ENCODE peak calls at places on chromosomes 13 and 19, in seven cellular contexts. X is IMR-90, I is mesendoderm, C is H1, R is mesenchymal stem cell, L is H9, S is trophoblast cell. O is an unnamed sample.
A peak's percentile ranks its signal among the peaks of the same experiment; 100 is the strongest.

GRCh38 chr13:109744512-109745051 is 41.8 kb downstream of the IRS2 start:
- DNase-seq in I (no peak), S (no peak), X (peak; percentile 92), L (no peak), R (peak; percentile 96), C (no peak), O (no peak)

GRCh38 chr19:2275588-2276428 is 6.2 kb downstream of the PEAK3 start:
- DNase-seq in S (peak; percentile 76), I (no peak), R (no peak), X (no peak), L (peak; percentile 64), C (no peak), O (no peak)

GRCh38 chr13:111168116-111168515 is 53.0 kb downstream of the ARHGEF7 start:
- DNase-seq in L (no peak), R (no peak), S (no peak), X (no peak), I (no peak), C (no peak), O (no peak)

GRCh38 chr13:72514141-72514540 is 213.3 kb downstream of the MZT1 start:
- DNase-seq in L (no peak), X (no peak), I (no peak), R (no peak), S (no peak), C (no peak), O (no peak)

GRCh38 chr19:49488046-49488862 is 846 bp downstream of the RPL13A start:
- DNase-seq in R (no peak), L (no peak), X (no peak), S (peak; percentile 25), C (no peak), I (peak; percentile 69), O (no peak)

GRCh38 chr13:34748078-34748477 is 194.0 kb upstream of the NBEA start:
- DNase-seq in R (peak; percentile 78), C (no peak), I (no peak), L (no peak), X (no peak), S (peak; percentile 30), O (no peak)

GRCh38 chr19:58563034-58563573 is 4.7 kb upstream of the UBE2M start:
- DNase-seq in R (no peak), I (no peak), L (peak; percentile 51), C (no peak), S (no peak), X (no peak), O (no peak)

GRCh38 chr19:42081584-42082258 is 5.8 kb downstream of the ZNF574 start:
- DNase-seq in I (peak; percentile 50), L (no peak), R (peak; percentile 69), X (peak; percentile 65), S (peak; percentile 59), C (no peak), O (no peak)

GRCh38 chr19:18292810-18293641 is 11.6 kb upstream of the JUND start:
- DNase-seq in X (peak; percentile 57), C (peak; percentile 79), S (peak; percentile 97), R (peak; percentile 78), I (peak; percentile 98), L (peak; percentile 96), O (peak; percentile 82)

GRCh38 chr13:91355826-91356710 is 8.6 kb downstream of the MIR17HG start:
- DNase-seq in I (no peak), R (no peak), X (no peak), L (no peak), S (no peak), C (no peak), O (no peak)

GRCh38 chr19:54380897-54381296 is 16.2 kb upstream of the LAIR1 start:
- DNase-seq in S (no peak), L (no peak), X (no peak), R (no peak), C (no peak), I (no peak), O (no peak)

GRCh38 chr19:45150731-45151725 is 9.8 kb downstream of the NKPD1 start:
- DNase-seq in I (no peak), L (no peak), R (no peak), X (no peak), C (no peak), S (no peak), O (no peak)

GRCh38 chr13:97879646-97880297 is 73.7 kb upstream of the IPO5 start:
- DNase-seq in S (peak; percentile 7), C (no peak), R (peak; percentile 77), X (peak; percentile 91), L (no peak), I (peak; percentile 87), O (no peak)

GRCh38 chr13:70849267-70849666 is 741.0 kb upstream of the KLHL1 start:
- DNase-seq in S (no peak), I (no peak), X (no peak), R (no peak), L (no peak), C (no peak), O (no peak)

GRCh38 chr13:100854091-100854490 is 179.5 kb upstream of the TMTC4 start:
- DNase-seq in C (peak; percentile 1), I (peak; percentile 85), S (no peak), R (no peak), L (peak; percentile 54), X (no peak), O (no peak)

GRCh38 chr13:48004201-48004600 is 3.1 kb upstream of the SUCLA2 start:
- DNase-seq in R (no peak), L (peak; percentile 34), C (no peak), I (peak; percentile 80), S (no peak), X (no peak), O (no peak)

GRCh38 chr19:8585894-8586750 is 8.9 kb upstream of the MYO1F start:
- DNase-seq in R (peak; percentile 40), S (peak; percentile 77), I (peak; percentile 89), X (no peak), L (peak; percentile 93), C (peak; percentile 64), O (peak; percentile 58)

GRCh38 chr13:73072501-73072900 is 13.7 kb downstream of the KLF5 start:
- DNase-seq in X (no peak), I (no peak), R (no peak), L (no peak), C (no peak), S (peak; percentile 84), O (no peak)

GRCh38 chr13:106033634-106034033 is 501.8 kb downstream of the EFNB2 start:
- DNase-seq in R (peak; percentile 38), X (peak; percentile 59), C (no peak), S (peak; percentile 61), L (no peak), I (no peak), O (no peak)

GRCh38 chr19:43126720-43127119 is 44.2 kb upstream of the PSG2 start:
- DNase-seq in R (no peak), X (no peak), I (no peak), C (no peak), L (no peak), S (peak; percentile 79), O (no peak)

GRCh38 chr19:35738021-35738886 is 4.0 kb downstream of the IGFLR1 start:
- DNase-seq in C (no peak), X (no peak), S (no peak), I (no peak), R (no peak), L (no peak), O (no peak)

GRCh38 chr13:27961227-27962085 is 7.7 kb downstream of the CDX2 start:
- DNase-seq in C (no peak), L (peak; percentile 71), X (no peak), R (no peak), S (no peak), I (peak; percentile 40), O (no peak)
- H3K4me1 ChIP-seq in C (peaks cover 16% of the 10 kb centered on the region), L (peaks cover 5% of the 10 kb centered on the region), X (peaks cover 3% of the 10 kb centered on the region), R (peaks cover 13% of the 10 kb centered on the region), S (peaks cover 28% of the 10 kb centered on the region), I (peaks cover 12% of the 10 kb centered on the region), O (peaks cover 4% of the 10 kb centered on the region)

GRCh38 chr19:5309438-5310204 is 31.0 kb downstream of the PTPRS start:
- DNase-seq in S (no peak), R (no peak), I (peak; percentile 40), C (no peak), X (no peak), L (peak; percentile 67), O (no peak)
- H3K27ac ChIP-seq in S (no peak overlapping the region), R (no peak overlapping the region), I (no peak overlapping the region), C (no peak overlapping the region), X (no peak overlapping the region), L (no peak overlapping the region), O (no peak overlapping the region)

GRCh38 chr13:25689539-25689938 is 317.8 kb downstream of the ATP8A2 start:
- DNase-seq in C (no peak), I (no peak), L (no peak), X (no peak), R (no peak), S (no peak), O (no peak)

GRCh38 chr13:25688524-25688923 is 316.8 kb downstream of the ATP8A2 start:
- DNase-seq in I (no peak), S (no peak), R (no peak), L (no peak), C (no peak), X (no peak), O (no peak)

GRCh38 chr13:25683662-25684370 is 312.0 kb downstream of the ATP8A2 start:
- DNase-seq in C (no peak), S (no peak), I (no peak), X (no peak), R (no peak), L (no peak), O (no peak)

GRCh38 chr13:25687622-25688225 is 315.9 kb downstream of the ATP8A2 start:
- DNase-seq in S (no peak), C (no peak), R (no peak), L (no peak), I (no peak), X (no peak), O (no peak)

GRCh38 chr13:25686831-25687495 is 315.2 kb downstream of the ATP8A2 start:
- DNase-seq in X (no peak), I (no peak), C (no peak), R (no peak), L (no peak), S (no peak), O (no peak)
- H4K8ac ChIP-seq in X (no peak overlapping the region), I (no peak overlapping the region), C (no peak overlapping the region), R (no peak overlapping the region), L (no peak overlapping the region), S (no peak overlapping the region), O (no peak overlapping the region)

GRCh38 chr19:4213116-4213515 is 16.2 kb upstream of the EBI3 start:
- DNase-seq in S (no peak), I (no peak), C (no peak), R (no peak), L (no peak), X (no peak), O (no peak)
- H3K4me1 ChIP-seq in S (peaks cover 4% of the 10 kb centered on the region), I (no peaks in the 10 kb centered on the region), C (no peaks in the 10 kb centered on the region), R (peaks cover 17% of the 10 kb centered on the region), L (no peaks in the 10 kb centered on the region), X (no peaks in the 10 kb centered on the region), O (no peaks in the 10 kb centered on the region)

GRCh38 chr13:40271931-40272775 is 394.3 kb downstream of the FOXO1 start:
- DNase-seq in S (peak; percentile 28), C (no peak), I (peak; percentile 23), R (peak; percentile 13), L (no peak), X (peak; percentile 22), O (no peak)
- H3K27ac ChIP-seq in S (no peak overlapping the region), C (no peak overlapping the region), I (no peak overlapping the region), R (peak overlapping the region; percentile 91), L (no peak overlapping the region), X (no peak overlapping the region), O (no peak overlapping the region)